ENCODE peak calls at places on chromosomes 4 and X, in seven cellular contexts. U is thoracic aorta, X is IMR-90, L is glutamatergic neuron, J is epithelial cell of esophagus, C is AG09319, H is GM13977. S is an unnamed sample.

GRCh38 chr4:108636246-108636645 is 14.2 kb upstream of the OSTC start:
- DNase-seq in U (no peak), X (no peak), L (no peak), J (no peak), C (peak; percentile 49), H (no peak), S (peak; percentile 81)

GRCh38 chr4:179615704-179616103 is 2173.5 kb upstream of the AGA start:
- DNase-seq in U (no peak), X (no peak), L (no peak), J (no peak), C (no peak), H (no peak), S (no peak)

GRCh38 chrX:37813570-37813969 is 33.7 kb downstream of the CYBB start:
- DNase-seq in U (no peak), X (no peak), L (no peak), J (no peak), C (no peak), H (no peak), S (no peak)

GRCh38 chrX:42366181-42366580 is 411.8 kb downstream of the PPP1R2C start:
- DNase-seq in U (no peak), X (no peak), L (no peak), J (no peak), C (no peak), H (no peak), S (no peak)

GRCh38 chr4:188872809-188873208 is 733.6 kb downstream of the TRIML1 start:
- DNase-seq in U (no peak), X (no peak), L (no peak), J (no peak), C (no peak), H (no peak), S (no peak)

GRCh38 chr4:3386486-3386885 is 55.3 kb upstream of the HGFAC start:
- DNase-seq in U (no peak), X (no peak), L (no peak), J (peak; percentile 87), C (no peak), H (no peak), S (no peak)

GRCh38 chrX:71650333-71650969 is 16.9 kb upstream of the LOC101059915 start:
- DNase-seq in U (no peak), X (no peak), L (no peak), J (no peak), C (no peak), H (no peak), S (no peak)

GRCh38 chrX:50725310-50725709 is 88.7 kb downstream of the SHROOM4 start:
- DNase-seq in U (no peak), X (no peak), L (no peak), J (no peak), C (no peak), H (no peak), S (no peak)

GRCh38 chr4:153218961-153219360 is 14.7 kb downstream of the TRIM2 start:
- DNase-seq in U (no peak), X (no peak), L (no peak), J (no peak), C (no peak), H (no peak), S (no peak)

GRCh38 chr4:10184501-10184938 is 67.9 kb upstream of the WDR1 start:
- DNase-seq in U (no peak), X (no peak), L (no peak), J (no peak), C (no peak), H (no peak), S (no peak)

GRCh38 chr4:104615926-104616325 is 121.2 kb upstream of the CXXC4 start:
- DNase-seq in U (no peak), X (no peak), L (no peak), J (no peak), C (no peak), H (no peak), S (no peak)

GRCh38 chrX:40109288-40110008 is 11.7 kb upstream of the BCOR start:
- DNase-seq in U (no peak), X (peak; percentile 55), L (no peak), J (no peak), C (no peak), H (no peak), S (no peak)

GRCh38 chr4:20881658-20882057 is 181.4 kb downstream of the PACRGL start:
- DNase-seq in U (no peak), X (no peak), L (no peak), J (no peak), C (no peak), H (no peak), S (no peak)

GRCh38 chr4:114038762-114039392 is 59.4 kb upstream of the ARSJ start:
- DNase-seq in U (no peak), X (no peak), L (no peak), J (no peak), C (peak; percentile 31), H (no peak), S (no peak)

GRCh38 chr4:79653871-79654270 is 245.8 kb upstream of the GK2 start:
- DNase-seq in U (no peak), X (no peak), L (no peak), J (peak; percentile 65), C (no peak), H (no peak), S (no peak)

GRCh38 chrX:10106801-10107200 is 50.0 kb upstream of the CLCN4 start:
- DNase-seq in U (no peak), X (no peak), L (no peak), J (no peak), C (no peak), H (no peak), S (no peak)

GRCh38 chrX:20260885-20261284 is 5.8 kb downstream of the RPS6KA3 start:
- DNase-seq in U (no peak), X (no peak), L (no peak), J (peak; percentile 19), C (no peak), H (no peak), S (no peak)

GRCh38 chr4:94577136-94577535 is 125.4 kb downstream of the PDLIM5 start:
- DNase-seq in U (peak; percentile 11), X (peak; percentile 67), L (peak; percentile 24), J (no peak), C (no peak), H (no peak), S (no peak)

DNA sequence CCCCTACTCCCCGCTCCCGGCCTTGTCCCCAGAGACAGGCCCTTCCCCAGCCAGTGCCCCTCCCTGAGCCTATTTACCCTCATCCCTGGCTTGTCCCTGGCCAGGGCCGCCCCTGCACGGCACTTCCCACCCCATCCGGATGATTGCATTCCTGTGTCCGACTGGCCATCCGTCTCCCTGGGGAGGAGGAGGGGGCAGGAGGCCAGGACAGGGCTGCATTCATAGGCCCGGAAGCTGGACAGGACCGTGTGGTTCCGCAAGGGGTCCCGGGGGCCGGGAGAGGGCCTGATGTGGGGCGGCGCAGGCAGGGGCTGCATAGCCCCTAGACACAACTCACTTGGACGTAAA is 22.8 kb downstream of the CTBP1 start:
- DNase-seq in U (no peak), X (no peak), L (no peak), J (no peak), C (no peak), H (no peak), S (no peak)
- TF ChIP-seq CTCF in U (no peak), X (no peak), L (no peak), J (no peak), C (no peak), H (no peak), S (no peak)

GRCh38 chr4:129968778-129969177 is 872.8 kb downstream of the C4orf33 start:
- DNase-seq in U (no peak), X (no peak), L (no peak), J (no peak), C (no peak), H (no peak), S (no peak)

GRCh38 chr4:129968366-129968765 is 872.4 kb downstream of the C4orf33 start:
- DNase-seq in U (no peak), X (no peak), L (no peak), J (no peak), C (no peak), H (no peak), S (no peak)

GRCh38 chr4:129971419-129971818 is 875.5 kb downstream of the C4orf33 start:
- DNase-seq in U (no peak), X (no peak), L (no peak), J (no peak), C (no peak), H (no peak), S (no peak)

GRCh38 chr4:129972257-129972656 is 876.3 kb downstream of the C4orf33 start:
- DNase-seq in U (no peak), X (no peak), L (no peak), J (no peak), C (no peak), H (no peak), S (no peak)
- TF ChIP-seq CTCF in U (no peak), X (no peak), L (no peak), J (no peak), C (no peak), H (no peak), S (no peak)

GRCh38 chr4:175414602-175415001 is 397.5 kb downstream of the GPM6A start:
- DNase-seq in U (no peak), X (no peak), L (no peak), J (no peak), C (no peak), H (no peak), S (no peak)

GRCh38 chr4:175411251-175411650 is 400.8 kb downstream of the GPM6A start:
- DNase-seq in U (no peak), X (no peak), L (no peak), J (no peak), C (no peak), H (no peak), S (no peak)

GRCh38 chr4:175413561-175413960 is 398.5 kb downstream of the GPM6A start:
- DNase-seq in U (no peak), X (no peak), L (no peak), J (no peak), C (no peak), H (no peak), S (no peak)

GRCh38 chr4:175412161-175412560 is 399.9 kb downstream of the GPM6A start:
- DNase-seq in U (no peak), X (peak; percentile 64), L (no peak), J (peak; percentile 60), C (no peak), H (no peak), S (no peak)

GRCh38 chr4:175412744-175413143 is 399.3 kb downstream of the GPM6A start:
- DNase-seq in U (no peak), X (peak; percentile 63), L (no peak), J (peak; percentile 1), C (no peak), H (no peak), S (no peak)
- TF ChIP-seq CTCF in U (no peak), X (no peak), L (no peak), J (no peak), C (no peak), H (no peak), S (no peak)

DNA sequence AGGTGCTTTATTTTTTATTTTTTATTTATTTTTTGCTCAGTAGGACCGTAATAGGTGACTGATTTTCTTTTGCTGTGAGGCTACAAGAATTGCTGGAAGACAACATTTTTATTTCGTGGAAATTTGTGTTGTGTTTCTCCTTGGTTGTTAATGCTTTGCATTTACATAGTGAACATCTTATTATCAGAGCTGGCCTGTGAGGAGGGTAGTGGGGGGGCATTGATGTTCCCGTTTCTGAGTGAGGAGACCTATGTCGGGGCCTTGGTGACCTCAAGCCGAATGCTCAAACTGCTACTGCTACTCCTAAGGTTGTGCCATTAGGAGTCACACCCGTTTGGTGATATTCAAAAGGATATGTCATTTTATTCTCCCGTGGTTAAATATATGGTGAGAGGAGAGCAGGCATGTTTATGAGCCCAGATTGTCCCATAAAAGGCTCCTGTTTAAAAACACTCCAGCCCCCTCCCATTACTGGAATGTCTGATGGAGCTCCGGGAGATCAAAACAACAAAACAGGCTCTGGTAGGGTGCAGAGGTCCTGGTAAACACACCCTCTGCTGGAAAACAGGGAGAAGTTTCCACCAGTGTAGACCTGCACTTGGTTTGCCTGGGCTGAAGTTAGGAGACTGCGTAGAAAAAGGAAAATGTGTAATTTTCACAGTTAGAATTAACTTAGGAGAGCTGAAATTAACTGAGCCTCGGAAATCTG is 5.6 kb downstream of the PDGFRA start:
- DNase-seq in U (no peak), X (no peak), L (no peak), J (no peak), C (no peak), H (no peak), S (no peak)
- TF ChIP-seq CTCF in U (no peak), X (no peak), L (peak; percentile 63), J (no peak), C (no peak), H (no peak), S (no peak)